ENCODE peak calls at places on chromosomes 7 and 10, in four cellular contexts. M is activated T-helper 1 cell treated with Interleukin-2 at 50 U/mL for 16 hours, B is cardiac muscle cell, D is Right ventricle myocardium superior. G is an unnamed sample.

GRCh38 chr7:30080818-30081217 is 52.6 kb downstream of the PLEKHA8 start:
- DNase-seq in D (no peak), M (no peak), B (no peak), G (no peak)

GRCh38 chr7:7793921-7794320 is 75.5 kb upstream of the RPA3 start:
- DNase-seq in B (no peak), M (no peak), D (no peak), G (no peak)

GRCh38 chr10:55283041-55283440 is 482.0 kb upstream of the PCDH15 start:
- DNase-seq in D (no peak), M (no peak), B (no peak), G (no peak)

GRCh38 chr7:63093481-63093880 is 905.2 kb upstream of the ZNF722 start:
- DNase-seq in D (no peak), B (no peak), M (no peak), G (no peak)

GRCh38 chr7:107610353-107610752 is 30.3 kb downstream of the BCAP29 start:
- DNase-seq in B (no peak), M (no peak), D (no peak), G (no peak)

GRCh38 chr7:130560972-130561371 is 69.1 kb downstream of the MEST start:
- DNase-seq in B (no peak), M (no peak), D (no peak), G (no peak)

GRCh38 chr7:55992346-55992745 is 28.0 kb downstream of the NIPSNAP2 start:
- DNase-seq in D (no peak), B (no peak), M (no peak), G (no peak)

GRCh38 chr10:128540806-128541739 is 414.9 kb upstream of the MKI67 start:
- DNase-seq in D (peak; percentile 64), B (peak; percentile 50), M (no peak), G (no peak)

GRCh38 chr7:150923191-150923590 is 54.9 kb downstream of the KCNH2 start:
- DNase-seq in M (no peak), B (no peak), D (no peak), G (no peak)

GRCh38 chr7:77887567-77887966 is 89.0 kb downstream of the PHTF2 start:
- DNase-seq in B (no peak), D (no peak), M (no peak), G (no peak)

GRCh38 chr10:71359364-71360046 is 37.2 kb upstream of the CDH23 start:
- DNase-seq in D (no peak), M (no peak), B (no peak), G (no peak)

GRCh38 chr10:121553861-121554264 is 44.4 kb downstream of the FGFR2 start:
- DNase-seq in M (no peak), D (no peak), B (no peak), G (no peak)

GRCh38 chr7:12803542-12803941 is 116.1 kb downstream of the ARL4A start:
- DNase-seq in D (no peak), B (no peak), M (no peak), G (no peak)

GRCh38 chr10:17201165-17202013 is at the start of gene TRDMT1:
- DNase-seq in M (peak; percentile 57), D (peak; percentile 92), B (peak; percentile 93), G (peak; percentile 94)

GRCh38 chr10:27479016-27479415 is 25.1 kb upstream of the RAB18 start:
- DNase-seq in M (no peak), D (no peak), B (no peak), G (no peak)

GRCh38 chr7:22586101-22586805 is 86.3 kb upstream of the STEAP1B start:
- DNase-seq in B (no peak), M (no peak), D (no peak), G (no peak)

GRCh38 chr7:123716877-123717276 is 31.9 kb downstream of the WASL start:
- DNase-seq in M (no peak), B (no peak), D (no peak), G (no peak)

GRCh38 chr10:89837173-89838001 is 136.0 kb downstream of the KIF20B start:
- DNase-seq in B (no peak), D (peak; percentile 51), M (peak; percentile 4), G (peak; percentile 67)

GRCh38 chr7:104327534-104327933 is 869 bp upstream of the LHFPL3 start:
- DNase-seq in M (no peak), D (no peak), B (no peak), G (no peak)

GRCh38 chr7:33725111-33725510 is 180.2 kb upstream of the BMPER start:
- DNase-seq in D (no peak), B (peak; percentile 39), M (no peak), G (no peak)

GRCh38 chr10:5549462-5550249 is 24.9 kb downstream of the CALML3 start:
- DNase-seq in D (peak; percentile 11), M (no peak), B (no peak), G (peak; percentile 43)

GRCh38 chr7:67423058-67423457 is 426.4 kb downstream of the TYW1 start:
- DNase-seq in M (no peak), D (no peak), B (no peak), G (no peak)

GRCh38 chr7:564176-564890 is 44.7 kb upstream of the PDGFA start:
- DNase-seq in B (no peak), M (no peak), D (no peak), G (no peak)

GRCh38 chr10:30384791-30385201 is 35.7 kb upstream of the MTPAP start:
- DNase-seq in D (no peak), B (peak; percentile 50), M (no peak), G (no peak)